ENCODE peak calls at places on chromosomes 2 and 18, in seven cellular contexts. B is uterus; P is neural progenitor cell; J is RWPE1; N is HCT116; X is CD8-positive, alpha-beta memory T cell; R is tibial nerve. A is an unnamed sample.

GRCh38 chr2:164287041-164287440 is 334.2 kb downstream of the GRB14 start:
- DNase-seq in N (no peak), X (no peak), R (no peak), P (no peak), B (no peak), J (no peak), A (no peak)

GRCh38 chr18:74929110-74929509 is 279.8 kb downstream of the PTGR3 start:
- DNase-seq in P (no peak), R (no peak), J (no peak), N (no peak), X (no peak), B (peak; percentile 20), A (no peak)

GRCh38 chr2:28172114-28172898 is 220.4 kb upstream of the FOSL2 start:
- DNase-seq in N (no peak), B (no peak), X (no peak), J (peak; percentile 57), P (no peak), R (no peak), A (no peak)

GRCh38 chr2:10532631-10533101 is 84.5 kb upstream of the ODC1 start:
- DNase-seq in X (peak; percentile 36), R (no peak), N (no peak), J (no peak), B (peak; percentile 3), P (no peak), A (no peak)

GRCh38 chr2:6927186-6927585 is 10.0 kb downstream of the RNF144A start:
- DNase-seq in X (no peak), R (no peak), J (no peak), N (no peak), P (no peak), B (no peak), A (no peak)

GRCh38 chr18:49016648-49017539 is 66.1 kb upstream of the SMAD7 start:
- DNase-seq in J (peak; percentile 72), P (peak; percentile 32), R (no peak), N (peak; percentile 60), B (peak; percentile 55), X (no peak), A (no peak)

GRCh38 chr18:36850527-36851201 is 21.7 kb downstream of the KIAA1328 start:
- DNase-seq in N (peak; percentile 4), J (peak; percentile 25), B (no peak), R (no peak), X (no peak), P (no peak), A (no peak)

GRCh38 chr2:81181845-81182244 is 877.3 kb upstream of the LRRTM1 start:
- DNase-seq in P (no peak), N (no peak), R (no peak), J (no peak), B (no peak), X (no peak), A (no peak)

GRCh38 chr18:9663377-9663776 is 44.7 kb upstream of the RAB31 start:
- DNase-seq in P (no peak), R (no peak), X (no peak), J (no peak), N (no peak), B (no peak), A (no peak)

GRCh38 chr2:109402180-109402579 is 211.6 kb downstream of the SEPTIN10 start:
- DNase-seq in J (no peak), N (no peak), X (no peak), P (no peak), R (no peak), B (no peak), A (no peak)

GRCh38 chr2:104658149-104658839 is 195.6 kb upstream of the POU3F3 start:
- DNase-seq in J (peak; percentile 1), B (peak; percentile 43), P (peak; percentile 66), X (no peak), R (no peak), N (no peak), A (peak; percentile 49)

GRCh38 chr2:55051026-55051866 is 995 bp upstream of the RTN4 start:
- DNase-seq in B (peak; percentile 91), X (peak; percentile 53), N (peak; percentile 99), J (peak; percentile 92), R (peak; percentile 42), P (peak; percentile 67), A (no peak)

GRCh38 chr18:47709556-47709955 is 220.9 kb downstream of the SMAD2 start:
- DNase-seq in X (no peak), J (no peak), N (no peak), B (no peak), R (no peak), P (no peak), A (no peak)

GRCh38 chr2:215434447-215435260 is 1.2 kb downstream of the FN1 start:
- DNase-seq in X (no peak), P (no peak), J (no peak), R (no peak), B (no peak), N (no peak), A (no peak)

GRCh38 chr2:113233593-113234550 is 44.8 kb downstream of the PAX8 start:
- DNase-seq in P (no peak), X (no peak), R (no peak), N (no peak), J (no peak), B (no peak), A (no peak)

GRCh38 chr2:176584333-176584732 is 315.1 kb downstream of the MTX2 start:
- DNase-seq in J (peak; percentile 9), X (no peak), B (no peak), N (no peak), P (no peak), R (no peak), A (no peak)

GRCh38 chr2:234722176-234722575 is 225.3 kb upstream of the ARL4C start:
- DNase-seq in N (no peak), R (no peak), P (no peak), J (no peak), X (no peak), B (no peak), A (no peak)

GRCh38 chr2:100730290-100730868 is 89.6 kb upstream of the NPAS2 start:
- DNase-seq in P (peak; percentile 77), N (peak; percentile 62), B (peak; percentile 48), R (no peak), J (peak; percentile 70), X (no peak), A (no peak)

GRCh38 chr2:85913854-85914524 is 25.2 kb upstream of the ST3GAL5 start:
- DNase-seq in R (no peak), N (no peak), J (no peak), B (no peak), X (no peak), P (no peak), A (no peak)

GRCh38 chr2:44974064-44974715 is 32.7 kb downstream of the SIX3 start:
- DNase-seq in X (no peak), B (no peak), J (peak; percentile 46), P (peak; percentile 93), R (no peak), N (peak; percentile 73), A (no peak)

GRCh38 chr2:127193948-127194267 is 26.2 kb downstream of the CYP27C1 start:
- DNase-seq in J (no peak), R (no peak), P (no peak), N (no peak), B (no peak), X (no peak), A (no peak)

GRCh38 chr2:71503827-71504226 is 50.5 kb downstream of the DYSF start:
- DNase-seq in N (no peak), J (no peak), P (no peak), B (peak; percentile 42), R (no peak), X (no peak), A (no peak)

GRCh38 chr2:71499691-71500090 is 46.3 kb downstream of the DYSF start:
- DNase-seq in P (no peak), X (no peak), N (no peak), J (no peak), B (no peak), R (no peak), A (no peak)

GRCh38 chr2:71498261-71498701 is 44.9 kb downstream of the DYSF start:
- DNase-seq in B (no peak), R (no peak), X (no peak), J (peak; percentile 73), P (no peak), N (peak; percentile 64), A (no peak)

GRCh38 chr2:71502941-71503738 is 49.8 kb downstream of the DYSF start:
- DNase-seq in P (no peak), X (no peak), N (no peak), B (no peak), J (no peak), R (no peak), A (no peak)

DNA sequence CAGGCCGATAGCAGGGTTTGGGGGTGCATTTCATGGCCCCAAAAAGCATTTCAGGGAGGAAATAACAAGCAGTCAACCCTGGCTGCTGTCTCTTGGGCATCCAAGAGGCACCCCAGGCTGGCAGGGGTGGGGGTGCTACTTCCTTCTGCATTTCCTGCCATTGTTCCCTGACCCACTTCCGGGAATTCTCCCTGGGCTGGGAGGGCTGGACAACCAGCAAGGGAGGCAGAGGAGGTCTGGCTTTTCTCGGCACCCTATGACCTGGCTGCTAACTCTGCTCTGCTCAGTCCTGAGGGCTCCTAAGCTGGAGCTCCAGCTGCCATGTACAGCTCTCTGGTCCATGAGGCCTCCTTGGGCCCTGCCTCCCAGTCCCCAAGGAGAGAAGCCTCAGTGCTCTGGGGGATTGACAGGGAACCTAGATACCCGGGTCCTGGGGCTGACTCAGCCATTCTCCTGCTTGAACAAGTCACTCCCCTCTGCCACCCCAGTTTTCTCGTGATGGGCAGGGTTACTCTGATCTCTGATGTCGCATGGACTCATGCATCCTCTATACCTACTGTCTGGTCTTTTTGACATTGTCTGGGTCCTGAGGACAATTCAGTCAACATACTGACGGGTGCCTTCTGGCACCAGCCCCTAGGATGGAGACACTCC is 47.2 kb downstream of the DYSF start:
- DNase-seq in B (peak; percentile 40), X (no peak), P (no peak), N (no peak), J (no peak), R (no peak), A (no peak)
- H3K27ac ChIP-seq in B (peak overlapping the region; percentile 4), X (no peak overlapping the region), P (no peak overlapping the region), N (no peak overlapping the region), J (no peak overlapping the region), R (no peak overlapping the region), A (no peak overlapping the region)

GRCh38 chr2:74702001-74702715 is 48.1 kb downstream of the SEMA4F start:
- DNase-seq in R (no peak), B (no peak), P (no peak), N (no peak), J (no peak), X (no peak), A (no peak)
- H3K27ac ChIP-seq in R (no peak overlapping the region), B (no peak overlapping the region), P (no peak overlapping the region), N (no peak overlapping the region), J (no peak overlapping the region), X (no peak overlapping the region), A (no peak overlapping the region)

GRCh38 chr2:237996041-237996593 is 29.3 kb downstream of the UBE2F start:
- DNase-seq in P (no peak), J (no peak), N (no peak), X (no peak), B (no peak), R (no peak), A (no peak)
- H3K27ac ChIP-seq in P (no peak overlapping the region), J (no peak overlapping the region), N (no peak overlapping the region), X (no peak overlapping the region), B (peak overlapping the region; percentile 39), R (no peak overlapping the region), A (no peak overlapping the region)

DNA sequence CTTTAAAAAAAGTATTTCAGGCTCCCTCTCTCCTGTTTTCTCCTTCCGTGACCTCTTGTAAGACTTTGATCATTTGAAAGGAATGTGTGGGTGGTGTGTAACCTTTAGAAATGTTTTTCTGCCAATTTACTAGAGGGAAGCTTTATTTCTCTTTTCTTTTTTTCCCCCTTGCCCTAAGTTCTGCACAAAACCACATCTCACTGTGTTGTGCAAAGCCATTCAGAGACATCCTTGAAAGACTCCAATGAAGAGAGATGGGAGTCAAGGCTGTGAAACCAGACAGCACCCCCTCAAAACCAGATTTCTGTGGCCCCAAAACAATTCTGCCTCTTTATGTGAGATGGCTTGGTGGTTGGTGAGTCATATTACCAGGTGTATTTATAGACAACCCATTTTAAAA is 184.6 kb upstream of the ERBB4 start:
- DNase-seq in B (no peak), P (no peak), X (no peak), N (no peak), R (no peak), J (peak; percentile 13), A (no peak)
- H3K27ac ChIP-seq in B (no peak overlapping the region), P (no peak overlapping the region), X (no peak overlapping the region), N (no peak overlapping the region), R (no peak overlapping the region), J (no peak overlapping the region), A (no peak overlapping the region)